ENCODE peak calls at places on chromosomes 3 and 15, in four cellular contexts. One of them, this sample, is unnamed.

GRCh38 chr3:9135930-9136525 is 113.4 kb downstream of the SRGAP3 start:
- DNase-seq in sigmoid colon: no peak
- DNase-seq in natural killer cell: no peak
- DNase-seq in foreskin fibroblast: no peak
- DNase-seq in this sample: no peak

GRCh38 chr3:112109313-112109712 is 23.1 kb downstream of the C3orf52 start:
- DNase-seq in natural killer cell: no peak
- DNase-seq in foreskin fibroblast: no peak
- DNase-seq in sigmoid colon: no peak
- DNase-seq in this sample: no peak

GRCh38 chr15:60682115-60682514 is 203.2 kb upstream of the ICE2 start:
- DNase-seq in foreskin fibroblast: peak
- DNase-seq in natural killer cell: no peak
- DNase-seq in sigmoid colon: no peak
- DNase-seq in this sample: no peak

GRCh38 chr3:120420855-120421570 is 29.8 kb downstream of the FSTL1 start:
- DNase-seq in natural killer cell: no peak
- DNase-seq in foreskin fibroblast: no peak
- DNase-seq in sigmoid colon: peak
- DNase-seq in this sample: no peak

GRCh38 chr15:66154581-66154980 is 99.0 kb downstream of the MEGF11 start:
- DNase-seq in sigmoid colon: no peak
- DNase-seq in foreskin fibroblast: no peak
- DNase-seq in natural killer cell: no peak
- DNase-seq in this sample: no peak

GRCh38 chr15:82538961-82539689 is 1.1 kb downstream of the RPS17 start:
- DNase-seq in foreskin fibroblast: no peak
- DNase-seq in natural killer cell: no peak
- DNase-seq in sigmoid colon: no peak
- DNase-seq in this sample: no peak

GRCh38 chr3:23580337-23580736 is 225.4 kb upstream of the UBE2E1 start:
- DNase-seq in foreskin fibroblast: no peak
- DNase-seq in sigmoid colon: no peak
- DNase-seq in natural killer cell: no peak
- DNase-seq in this sample: no peak

GRCh38 chr3:181066688-181067087 is 77.2 kb upstream of the DNAJC19 start:
- DNase-seq in foreskin fibroblast: no peak
- DNase-seq in sigmoid colon: no peak
- DNase-seq in natural killer cell: no peak
- DNase-seq in this sample: no peak

GRCh38 chr3:49414753-49415152 is 2.5 kb downstream of the TCTA start:
- DNase-seq in natural killer cell: no peak
- DNase-seq in foreskin fibroblast: no peak
- DNase-seq in sigmoid colon: no peak
- DNase-seq in this sample: no peak

GRCh38 chr3:100053929-100054620 is 60.2 kb downstream of the FILIP1L start:
- DNase-seq in sigmoid colon: no peak
- DNase-seq in natural killer cell: no peak
- DNase-seq in foreskin fibroblast: no peak
- DNase-seq in this sample: no peak

GRCh38 chr3:30795176-30795575 is 99.3 kb downstream of the GADL1 start:
- DNase-seq in foreskin fibroblast: no peak
- DNase-seq in sigmoid colon: no peak
- DNase-seq in natural killer cell: no peak
- DNase-seq in this sample: no peak

GRCh38 chr3:178002113-178002512 is 534.1 kb upstream of the KCNMB2 start:
- DNase-seq in natural killer cell: no peak
- DNase-seq in foreskin fibroblast: no peak
- DNase-seq in sigmoid colon: no peak
- DNase-seq in this sample: no peak

GRCh38 chr3:127067116-127067910 is 84.4 kb downstream of the PLXNA1 start:
- DNase-seq in foreskin fibroblast: no peak
- DNase-seq in sigmoid colon: peak
- DNase-seq in natural killer cell: no peak
- DNase-seq in this sample: no peak

GRCh38 chr3:125051715-125052581 is 3.8 kb downstream of the HEG1 start:
- DNase-seq in natural killer cell: peak
- DNase-seq in foreskin fibroblast: peak
- DNase-seq in sigmoid colon: peak
- DNase-seq in this sample: no peak

GRCh38 chr15:98177950-98178848 is 217.7 kb downstream of the ARRDC4 start:
- DNase-seq in sigmoid colon: peak
- DNase-seq in foreskin fibroblast: peak
- DNase-seq in natural killer cell: peak
- DNase-seq in this sample: no peak

GRCh38 chr15:23853291-23853690 is 166.2 kb upstream of the NDN start:
- DNase-seq in sigmoid colon: no peak
- DNase-seq in foreskin fibroblast: no peak
- DNase-seq in natural killer cell: no peak
- DNase-seq in this sample: no peak

GRCh38 chr3:10707089-10707983 is 108.7 kb upstream of the SLC6A11 start:
- DNase-seq in sigmoid colon: no peak
- DNase-seq in natural killer cell: no peak
- DNase-seq in foreskin fibroblast: no peak
- DNase-seq in this sample: no peak

GRCh38 chr15:98003976-98004375 is 43.5 kb downstream of the ARRDC4 start:
- DNase-seq in natural killer cell: no peak
- DNase-seq in sigmoid colon: no peak
- DNase-seq in foreskin fibroblast: no peak
- DNase-seq in this sample: no peak

GRCh38 chr3:54962200-54962599 is 34.3 kb upstream of the LRTM1 start:
- DNase-seq in foreskin fibroblast: no peak
- DNase-seq in sigmoid colon: no peak
- DNase-seq in natural killer cell: no peak
- DNase-seq in this sample: no peak

GRCh38 chr3:54960736-54961135 is 32.9 kb upstream of the LRTM1 start:
- DNase-seq in natural killer cell: no peak
- DNase-seq in foreskin fibroblast: no peak
- DNase-seq in sigmoid colon: no peak
- DNase-seq in this sample: no peak

GRCh38 chr3:54965746-54966145 is 37.9 kb upstream of the LRTM1 start:
- DNase-seq in natural killer cell: no peak
- DNase-seq in sigmoid colon: no peak
- DNase-seq in foreskin fibroblast: peak
- DNase-seq in this sample: no peak

GRCh38 chr3:54964081-54964480 is 36.2 kb upstream of the LRTM1 start:
- DNase-seq in foreskin fibroblast: no peak
- DNase-seq in natural killer cell: no peak
- DNase-seq in sigmoid colon: no peak
- DNase-seq in this sample: no peak

GRCh38 chr3:54963621-54964020 is 35.8 kb upstream of the LRTM1 start:
- DNase-seq in foreskin fibroblast: no peak
- DNase-seq in sigmoid colon: no peak
- DNase-seq in natural killer cell: no peak
- DNase-seq in this sample: no peak
- TF ChIP-seq CTCF in foreskin fibroblast: no peak
- TF ChIP-seq CTCF in sigmoid colon: no peak
- TF ChIP-seq CTCF in natural killer cell: no peak
- TF ChIP-seq CTCF in this sample: no peak

GRCh38 chr3:143975549-143976152 is 4.0 kb downstream of the DIPK2A start:
- DNase-seq in sigmoid colon: no peak
- DNase-seq in natural killer cell: no peak
- DNase-seq in foreskin fibroblast: peak
- DNase-seq in this sample: no peak
- TF ChIP-seq CTCF in sigmoid colon: peak
- TF ChIP-seq CTCF in natural killer cell: peak
- TF ChIP-seq CTCF in foreskin fibroblast: peak
- TF ChIP-seq CTCF in this sample: peak

DNA sequence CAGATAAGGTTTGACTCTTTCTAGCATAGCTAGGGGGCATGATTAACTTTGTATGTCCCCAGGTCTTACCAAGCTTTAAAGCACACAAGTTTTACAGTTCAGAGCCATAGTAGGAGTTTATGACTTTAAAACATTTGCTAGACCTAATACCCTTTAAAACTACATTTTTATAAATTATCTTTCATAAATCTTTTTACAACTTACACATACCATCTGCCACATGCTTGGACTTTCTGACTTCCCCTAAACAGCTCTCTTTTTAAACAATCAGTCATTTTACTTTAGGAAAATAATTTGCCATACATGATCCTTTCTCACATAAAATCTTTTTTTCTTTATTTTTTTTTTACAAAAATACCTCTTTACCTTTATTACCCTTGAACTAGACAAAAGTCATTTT is 735.3 kb upstream of the CADM2 start:
- DNase-seq in natural killer cell: no peak
- DNase-seq in foreskin fibroblast: no peak
- DNase-seq in sigmoid colon: no peak
- DNase-seq in this sample: no peak
- TF ChIP-seq CTCF in natural killer cell: no peak
- TF ChIP-seq CTCF in foreskin fibroblast: no peak
- TF ChIP-seq CTCF in sigmoid colon: no peak
- TF ChIP-seq CTCF in this sample: no peak

GRCh38 chr3:52005571-52005986 is 9.9 kb upstream of the RPL29 start:
- DNase-seq in natural killer cell: no peak
- DNase-seq in sigmoid colon: no peak
- DNase-seq in foreskin fibroblast: peak
- DNase-seq in this sample: no peak

GRCh38 chr3:52006017-52006819 is 10.5 kb upstream of the RPL29 start:
- DNase-seq in foreskin fibroblast: no peak
- DNase-seq in sigmoid colon: no peak
- DNase-seq in natural killer cell: no peak
- DNase-seq in this sample: no peak

GRCh38 chr3:52002768-52003167 is 7.1 kb upstream of the RPL29 start:
- DNase-seq in foreskin fibroblast: no peak
- DNase-seq in sigmoid colon: no peak
- DNase-seq in natural killer cell: no peak
- DNase-seq in this sample: no peak

GRCh38 chr3:52004906-52005395 is 9.3 kb upstream of the RPL29 start:
- DNase-seq in foreskin fibroblast: no peak
- DNase-seq in natural killer cell: no peak
- DNase-seq in sigmoid colon: no peak
- DNase-seq in this sample: no peak

DNA sequence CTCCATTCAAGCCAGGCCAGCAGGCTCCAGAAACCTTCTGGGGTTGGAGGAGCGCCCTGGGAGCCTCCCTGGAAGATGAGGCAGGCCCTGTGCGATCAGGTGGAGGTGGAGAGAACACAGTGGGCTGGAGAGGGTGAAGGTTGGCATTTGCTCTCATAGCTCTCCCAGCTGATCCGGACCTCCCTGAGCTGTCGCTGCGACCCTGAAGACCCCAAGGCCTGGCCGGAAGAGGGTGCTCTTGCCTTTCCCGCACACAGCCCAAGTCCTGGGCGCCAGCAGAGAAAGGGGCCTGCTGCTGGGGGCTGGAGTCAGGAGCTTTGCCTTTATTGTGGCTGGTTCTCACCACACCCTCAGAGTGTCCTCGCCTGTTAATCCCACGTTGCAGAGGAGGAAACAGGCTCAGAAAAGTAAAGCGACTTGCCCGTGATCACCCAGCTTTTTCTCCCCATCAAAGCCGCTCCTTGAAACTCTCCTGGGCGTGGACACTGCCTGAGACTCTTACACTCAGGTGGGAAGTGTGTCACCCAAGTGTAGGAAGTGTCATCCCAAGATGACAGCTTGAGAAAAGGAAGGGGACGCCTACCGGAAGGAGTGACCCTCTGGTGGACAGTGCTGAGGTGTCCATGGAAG is 8.6 kb upstream of the RPL29 start:
- DNase-seq in foreskin fibroblast: peak
- DNase-seq in natural killer cell: no peak
- DNase-seq in sigmoid colon: no peak
- DNase-seq in this sample: no peak
- TF ChIP-seq CTCF in foreskin fibroblast: peak
- TF ChIP-seq CTCF in natural killer cell: no peak
- TF ChIP-seq CTCF in sigmoid colon: peak
- TF ChIP-seq CTCF in this sample: peak